ENCODE peak calls at places on chromosomes 7 and 10, in four cellular contexts. S, I, G and A are unnamed samples. For H3K9me2, the result is how much of the 10 kb centered on the place peaks cover.

GRCh38 chr10:121722665-121723064 is 124.4 kb upstream of the FGFR2 start:
- DNase-seq in S (no peak), I (no peak), G (no peak), A (no peak)

GRCh38 chr7:18993933-18994668 is 123.3 kb downstream of the TWIST1 start:
- DNase-seq in I (no peak), S (no peak), G (no peak), A (no peak)

GRCh38 chr10:8380833-8381491 is 326.5 kb downstream of the GATA3 start:
- DNase-seq in S (no peak), G (no peak), I (no peak), A (no peak)

GRCh38 chr10:21527634-21528451 is 2.4 kb upstream of the SKIDA1 start:
- DNase-seq in G (no peak), S (no peak), I (no peak), A (no peak)

GRCh38 chr7:116571037-116571436 is 46.2 kb downstream of the CAV1 start:
- DNase-seq in G (peak), S (no peak), I (no peak), A (no peak)

GRCh38 chr7:139115104-139115503 is 5.6 kb upstream of the ZC3HAV1 start:
- DNase-seq in G (no peak), I (no peak), S (no peak), A (no peak)

GRCh38 chr10:76939862-76940495 is 697.6 kb downstream of the KCNMA1 start:
- DNase-seq in S (no peak), I (no peak), G (no peak), A (no peak)

GRCh38 chr10:119515511-119516045 is 26.9 kb downstream of the RGS10 start:
- DNase-seq in S (no peak), G (no peak), I (no peak), A (no peak)

GRCh38 chr7:138396251-138397070 is 63.6 kb upstream of the TRIM24 start:
- DNase-seq in S (peak), G (peak), I (peak), A (no peak)

GRCh38 chr10:125283191-125283590 is 122.8 kb upstream of the CTBP2 start:
- DNase-seq in G (no peak), I (peak), S (peak), A (no peak)

GRCh38 chr7:148723166-148723559 is 24.5 kb downstream of the CUL1 start:
- DNase-seq in S (no peak), I (no peak), G (no peak), A (no peak)
- H3K9me2 ChIP-seq in S (under half), I (under half), G (under half), A (under half)

GRCh38 chr10:68153473-68154210 is 44.4 kb downstream of the MYPN start:
- DNase-seq in I (peak), G (peak), S (peak), A (no peak)
- H3K27ac ChIP-seq in I (peak), G (peak), S (peak), A (no peak)

GRCh38 chr10:95229724-95230627 is 35.9 kb downstream of the ACSM6 start:
- DNase-seq in I (peak), G (peak), S (peak), A (no peak)
- H3K4me3 ChIP-seq in I (peak), G (peak), S (peak), A (no peak)

DNA sequence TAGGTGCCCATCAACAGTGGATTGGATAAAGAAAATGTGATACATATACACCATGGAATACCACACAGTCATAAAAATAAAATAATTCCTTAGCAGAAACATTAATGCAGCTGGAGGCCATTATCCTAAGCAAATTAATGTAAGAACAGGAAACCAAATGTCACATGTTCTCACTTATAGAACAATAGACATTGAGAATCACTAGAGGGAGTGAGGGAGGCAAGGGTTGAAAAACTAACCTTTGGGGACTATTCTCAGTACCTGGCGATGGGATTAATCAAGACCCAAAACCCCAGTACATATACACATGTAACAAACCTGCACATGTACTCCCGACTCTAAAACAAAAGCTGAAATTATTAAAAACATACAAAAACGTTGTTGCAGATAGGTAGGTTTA is 222.6 kb downstream of the SEMA3E start:
- DNase-seq in I (peak), S (no peak), G (no peak), A (no peak)
- H3K9me2 ChIP-seq in I (under half), S (under half), G (under half), A (under half)

GRCh38 chr7:31465285-31465684 is 48.6 kb upstream of the ITPRID1 start:
- DNase-seq in G (no peak), S (no peak), I (no peak), A (no peak)
- H3K27ac ChIP-seq in G (no peak), S (peak), I (no peak), A (no peak)

GRCh38 chr7:150335101-150335773 is 6.2 kb downstream of the RARRES2 start:
- DNase-seq in S (no peak), I (peak), G (no peak), A (no peak)
- H3K4me3 ChIP-seq in S (no peak), I (peak), G (no peak), A (no peak)

GRCh38 chr7:121262969-121263368 is 65.8 kb upstream of the WNT16 start:
- DNase-seq in S (no peak), I (peak), G (no peak), A (no peak)
- H3K9me2 ChIP-seq in S (under half), I (under half), G (under half), A (under half)

DNA sequence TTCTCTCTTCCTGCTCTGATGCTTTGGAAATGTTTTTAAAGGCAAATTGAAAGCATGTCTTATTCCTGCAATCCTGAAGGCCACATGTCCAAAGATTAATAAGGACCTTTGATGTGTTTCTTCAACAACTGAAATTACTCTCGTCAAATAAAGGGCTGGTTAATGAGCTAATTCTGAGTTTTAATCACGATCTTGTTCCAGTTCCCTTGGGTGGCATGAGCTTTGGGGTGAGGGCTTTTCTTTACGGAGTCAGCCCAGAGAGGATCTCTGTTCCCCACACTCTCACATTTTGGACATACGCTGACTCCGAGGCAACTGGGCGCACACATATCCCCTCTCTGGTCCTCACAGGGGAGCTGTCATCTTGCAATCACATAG is 397 bp upstream of the GDF10 start:
- DNase-seq in S (no peak), G (no peak), I (no peak), A (no peak)
- H3K27ac ChIP-seq in S (no peak), G (no peak), I (no peak), A (no peak)